ENCODE peak calls at places on chromosomes 4 and X, in seven cellular contexts. One of them, this sample, is unnamed.

GRCh38 chr4:176123710-176124407 is 58.2 kb downstream of the WDR17 start:
- DNase-seq in astrocyte: peak
- DNase-seq in kidney epithelial cell: no peak
- DNase-seq in activated naive CD4-positive, alpha-beta T cell treated with anti-CD3 and anti-CD28 coated beads, Interleukin-2, amount 50 U/mL, for 16 hours: no peak
- DNase-seq in Ammon's horn: peak
- DNase-seq in left ventricle myocardium superior: no peak
- DNase-seq in fibroblast of mammary gland: peak
- DNase-seq in this sample: no peak

GRCh38 chrX:119647552-119648420 is 41.6 kb upstream of the NKRF start:
- DNase-seq in fibroblast of mammary gland: no peak
- DNase-seq in left ventricle myocardium superior: no peak
- DNase-seq in astrocyte: no peak
- DNase-seq in kidney epithelial cell: no peak
- DNase-seq in activated naive CD4-positive, alpha-beta T cell treated with anti-CD3 and anti-CD28 coated beads, Interleukin-2, amount 50 U/mL, for 16 hours: peak
- DNase-seq in Ammon's horn: no peak
- DNase-seq in this sample: no peak

GRCh38 chrX:153470411-153471363 is at the start of gene HAUS7:
- DNase-seq in activated naive CD4-positive, alpha-beta T cell treated with anti-CD3 and anti-CD28 coated beads, Interleukin-2, amount 50 U/mL, for 16 hours: peak
- DNase-seq in Ammon's horn: peak
- DNase-seq in fibroblast of mammary gland: peak
- DNase-seq in left ventricle myocardium superior: peak
- DNase-seq in kidney epithelial cell: peak
- DNase-seq in astrocyte: peak
- DNase-seq in this sample: peak

GRCh38 chrX:153537526-153538295 is 20.3 kb downstream of the ATP2B3 start:
- DNase-seq in astrocyte: no peak
- DNase-seq in activated naive CD4-positive, alpha-beta T cell treated with anti-CD3 and anti-CD28 coated beads, Interleukin-2, amount 50 U/mL, for 16 hours: no peak
- DNase-seq in left ventricle myocardium superior: no peak
- DNase-seq in Ammon's horn: no peak
- DNase-seq in kidney epithelial cell: no peak
- DNase-seq in fibroblast of mammary gland: no peak
- DNase-seq in this sample: no peak

GRCh38 chr4:185017964-185018772 is at the start of gene HELT:
- DNase-seq in astrocyte: no peak
- DNase-seq in activated naive CD4-positive, alpha-beta T cell treated with anti-CD3 and anti-CD28 coated beads, Interleukin-2, amount 50 U/mL, for 16 hours: no peak
- DNase-seq in left ventricle myocardium superior: no peak
- DNase-seq in kidney epithelial cell: no peak
- DNase-seq in fibroblast of mammary gland: no peak
- DNase-seq in Ammon's horn: no peak
- DNase-seq in this sample: no peak

GRCh38 chr4:51831133-51831532 is 11.8 kb upstream of the DCUN1D4 start:
- DNase-seq in kidney epithelial cell: no peak
- DNase-seq in left ventricle myocardium superior: peak
- DNase-seq in astrocyte: no peak
- DNase-seq in fibroblast of mammary gland: peak
- DNase-seq in activated naive CD4-positive, alpha-beta T cell treated with anti-CD3 and anti-CD28 coated beads, Interleukin-2, amount 50 U/mL, for 16 hours: peak
- DNase-seq in Ammon's horn: peak
- DNase-seq in this sample: no peak

GRCh38 chr4:23476514-23477090 is 413.2 kb downstream of the PPARGC1A start:
- DNase-seq in fibroblast of mammary gland: no peak
- DNase-seq in Ammon's horn: no peak
- DNase-seq in left ventricle myocardium superior: no peak
- DNase-seq in kidney epithelial cell: peak
- DNase-seq in astrocyte: no peak
- DNase-seq in activated naive CD4-positive, alpha-beta T cell treated with anti-CD3 and anti-CD28 coated beads, Interleukin-2, amount 50 U/mL, for 16 hours: no peak
- DNase-seq in this sample: no peak

GRCh38 chrX:45850775-45851433 is 650.2 kb upstream of the DIPK2B start:
- DNase-seq in kidney epithelial cell: no peak
- DNase-seq in astrocyte: peak
- DNase-seq in fibroblast of mammary gland: peak
- DNase-seq in activated naive CD4-positive, alpha-beta T cell treated with anti-CD3 and anti-CD28 coated beads, Interleukin-2, amount 50 U/mL, for 16 hours: peak
- DNase-seq in Ammon's horn: no peak
- DNase-seq in left ventricle myocardium superior: no peak
- DNase-seq in this sample: no peak

GRCh38 chr4:174828845-174829701 is at the start of gene GLRA3:
- DNase-seq in astrocyte: peak
- DNase-seq in left ventricle myocardium superior: peak
- DNase-seq in Ammon's horn: peak
- DNase-seq in activated naive CD4-positive, alpha-beta T cell treated with anti-CD3 and anti-CD28 coated beads, Interleukin-2, amount 50 U/mL, for 16 hours: peak
- DNase-seq in kidney epithelial cell: peak
- DNase-seq in fibroblast of mammary gland: peak
- DNase-seq in this sample: peak

GRCh38 chr4:3880595-3881120 is 114.5 kb downstream of the ADRA2C start:
- DNase-seq in Ammon's horn: peak
- DNase-seq in kidney epithelial cell: no peak
- DNase-seq in left ventricle myocardium superior: peak
- DNase-seq in fibroblast of mammary gland: peak
- DNase-seq in activated naive CD4-positive, alpha-beta T cell treated with anti-CD3 and anti-CD28 coated beads, Interleukin-2, amount 50 U/mL, for 16 hours: peak
- DNase-seq in astrocyte: peak
- DNase-seq in this sample: peak

GRCh38 chrX:117707948-117708743 is 408.5 kb downstream of the KLHL13 start:
- DNase-seq in kidney epithelial cell: no peak
- DNase-seq in left ventricle myocardium superior: no peak
- DNase-seq in Ammon's horn: no peak
- DNase-seq in astrocyte: no peak
- DNase-seq in activated naive CD4-positive, alpha-beta T cell treated with anti-CD3 and anti-CD28 coated beads, Interleukin-2, amount 50 U/mL, for 16 hours: no peak
- DNase-seq in fibroblast of mammary gland: no peak
- DNase-seq in this sample: no peak

GRCh38 chr4:78478523-78478922 is 73.0 kb upstream of the ANXA3 start:
- DNase-seq in activated naive CD4-positive, alpha-beta T cell treated with anti-CD3 and anti-CD28 coated beads, Interleukin-2, amount 50 U/mL, for 16 hours: no peak
- DNase-seq in fibroblast of mammary gland: no peak
- DNase-seq in left ventricle myocardium superior: no peak
- DNase-seq in astrocyte: no peak
- DNase-seq in kidney epithelial cell: no peak
- DNase-seq in Ammon's horn: no peak
- DNase-seq in this sample: no peak

GRCh38 chrX:12411831-12412230 is 273.6 kb downstream of the FRMPD4 start:
- DNase-seq in left ventricle myocardium superior: no peak
- DNase-seq in activated naive CD4-positive, alpha-beta T cell treated with anti-CD3 and anti-CD28 coated beads, Interleukin-2, amount 50 U/mL, for 16 hours: no peak
- DNase-seq in kidney epithelial cell: no peak
- DNase-seq in Ammon's horn: no peak
- DNase-seq in astrocyte: peak
- DNase-seq in fibroblast of mammary gland: peak
- DNase-seq in this sample: no peak

GRCh38 chr4:130068072-130068471 is 972.1 kb downstream of the C4orf33 start:
- DNase-seq in fibroblast of mammary gland: no peak
- DNase-seq in astrocyte: no peak
- DNase-seq in Ammon's horn: no peak
- DNase-seq in kidney epithelial cell: no peak
- DNase-seq in left ventricle myocardium superior: no peak
- DNase-seq in activated naive CD4-positive, alpha-beta T cell treated with anti-CD3 and anti-CD28 coated beads, Interleukin-2, amount 50 U/mL, for 16 hours: no peak
- DNase-seq in this sample: no peak

GRCh38 chrX:123818243-123818642 is 41.6 kb upstream of the XIAP start:
- DNase-seq in activated naive CD4-positive, alpha-beta T cell treated with anti-CD3 and anti-CD28 coated beads, Interleukin-2, amount 50 U/mL, for 16 hours: no peak
- DNase-seq in Ammon's horn: no peak
- DNase-seq in kidney epithelial cell: no peak
- DNase-seq in left ventricle myocardium superior: no peak
- DNase-seq in fibroblast of mammary gland: peak
- DNase-seq in astrocyte: peak
- DNase-seq in this sample: no peak

GRCh38 chr4:185381794-185382193 is 13.9 kb downstream of the LRP2BP start:
- DNase-seq in activated naive CD4-positive, alpha-beta T cell treated with anti-CD3 and anti-CD28 coated beads, Interleukin-2, amount 50 U/mL, for 16 hours: no peak
- DNase-seq in astrocyte: no peak
- DNase-seq in kidney epithelial cell: no peak
- DNase-seq in left ventricle myocardium superior: no peak
- DNase-seq in fibroblast of mammary gland: peak
- DNase-seq in Ammon's horn: no peak
- DNase-seq in this sample: no peak

GRCh38 chr4:128285085-128286023 is 2.3 kb downstream of the PGRMC2 start:
- DNase-seq in kidney epithelial cell: no peak
- DNase-seq in astrocyte: peak
- DNase-seq in left ventricle myocardium superior: peak
- DNase-seq in fibroblast of mammary gland: peak
- DNase-seq in Ammon's horn: no peak
- DNase-seq in activated naive CD4-positive, alpha-beta T cell treated with anti-CD3 and anti-CD28 coated beads, Interleukin-2, amount 50 U/mL, for 16 hours: no peak
- DNase-seq in this sample: no peak

GRCh38 chrX:41084360-41085104 is 713 bp upstream of the USP9X start:
- DNase-seq in Ammon's horn: peak
- DNase-seq in fibroblast of mammary gland: peak
- DNase-seq in left ventricle myocardium superior: peak
- DNase-seq in astrocyte: peak
- DNase-seq in activated naive CD4-positive, alpha-beta T cell treated with anti-CD3 and anti-CD28 coated beads, Interleukin-2, amount 50 U/mL, for 16 hours: peak
- DNase-seq in kidney epithelial cell: peak
- DNase-seq in this sample: peak

GRCh38 chr4:182010876-182011275 is 232.3 kb upstream of the TENM3 start:
- DNase-seq in Ammon's horn: no peak
- DNase-seq in fibroblast of mammary gland: peak
- DNase-seq in astrocyte: peak
- DNase-seq in left ventricle myocardium superior: no peak
- DNase-seq in kidney epithelial cell: no peak
- DNase-seq in activated naive CD4-positive, alpha-beta T cell treated with anti-CD3 and anti-CD28 coated beads, Interleukin-2, amount 50 U/mL, for 16 hours: no peak
- DNase-seq in this sample: no peak

GRCh38 chr4:150280081-150280950 is 202.1 kb downstream of the DCLK2 start:
- DNase-seq in astrocyte: peak
- DNase-seq in Ammon's horn: no peak
- DNase-seq in fibroblast of mammary gland: peak
- DNase-seq in kidney epithelial cell: peak
- DNase-seq in activated naive CD4-positive, alpha-beta T cell treated with anti-CD3 and anti-CD28 coated beads, Interleukin-2, amount 50 U/mL, for 16 hours: no peak
- DNase-seq in left ventricle myocardium superior: no peak
- DNase-seq in this sample: no peak

GRCh38 chrX:111875881-111876280 is at the start of gene TRPC5OS:
- DNase-seq in fibroblast of mammary gland: no peak
- DNase-seq in Ammon's horn: no peak
- DNase-seq in astrocyte: no peak
- DNase-seq in kidney epithelial cell: no peak
- DNase-seq in activated naive CD4-positive, alpha-beta T cell treated with anti-CD3 and anti-CD28 coated beads, Interleukin-2, amount 50 U/mL, for 16 hours: no peak
- DNase-seq in left ventricle myocardium superior: no peak
- DNase-seq in this sample: no peak

GRCh38 chrX:40945366-40945713 is 139.9 kb upstream of the USP9X start:
- DNase-seq in Ammon's horn: peak
- DNase-seq in kidney epithelial cell: peak
- DNase-seq in astrocyte: peak
- DNase-seq in activated naive CD4-positive, alpha-beta T cell treated with anti-CD3 and anti-CD28 coated beads, Interleukin-2, amount 50 U/mL, for 16 hours: no peak
- DNase-seq in left ventricle myocardium superior: no peak
- DNase-seq in fibroblast of mammary gland: peak
- DNase-seq in this sample: peak

GRCh38 chr4:11037637-11038036 is 353.1 kb upstream of the CLNK start:
- DNase-seq in astrocyte: no peak
- DNase-seq in kidney epithelial cell: no peak
- DNase-seq in left ventricle myocardium superior: no peak
- DNase-seq in Ammon's horn: no peak
- DNase-seq in fibroblast of mammary gland: no peak
- DNase-seq in activated naive CD4-positive, alpha-beta T cell treated with anti-CD3 and anti-CD28 coated beads, Interleukin-2, amount 50 U/mL, for 16 hours: no peak
- DNase-seq in this sample: no peak

GRCh38 chrX:65723706-65724105 is 56.3 kb downstream of the MSN start:
- DNase-seq in fibroblast of mammary gland: peak
- DNase-seq in kidney epithelial cell: no peak
- DNase-seq in left ventricle myocardium superior: no peak
- DNase-seq in activated naive CD4-positive, alpha-beta T cell treated with anti-CD3 and anti-CD28 coated beads, Interleukin-2, amount 50 U/mL, for 16 hours: peak
- DNase-seq in Ammon's horn: no peak
- DNase-seq in astrocyte: no peak
- DNase-seq in this sample: no peak

GRCh38 chr4:186621959-186622553 is 66.7 kb upstream of the MTNR1A start:
- DNase-seq in kidney epithelial cell: no peak
- DNase-seq in left ventricle myocardium superior: no peak
- DNase-seq in fibroblast of mammary gland: peak
- DNase-seq in Ammon's horn: no peak
- DNase-seq in astrocyte: peak
- DNase-seq in activated naive CD4-positive, alpha-beta T cell treated with anti-CD3 and anti-CD28 coated beads, Interleukin-2, amount 50 U/mL, for 16 hours: no peak
- DNase-seq in this sample: no peak

GRCh38 chrX:106726485-106727437 is at the start of gene RNF128:
- DNase-seq in left ventricle myocardium superior: peak
- DNase-seq in astrocyte: peak
- DNase-seq in fibroblast of mammary gland: peak
- DNase-seq in activated naive CD4-positive, alpha-beta T cell treated with anti-CD3 and anti-CD28 coated beads, Interleukin-2, amount 50 U/mL, for 16 hours: no peak
- DNase-seq in kidney epithelial cell: no peak
- DNase-seq in Ammon's horn: peak
- DNase-seq in this sample: no peak

This sample was measured in hypothalamus.